ENCODE peak calls at places on chromosomes 16 and 17, in five cellular contexts. F is endothelial cell, G is Calu3, B is hepatic stellate cell, D is ACHN. K is an unnamed sample.

GRCh38 chr16:75624921-75625334 is 1.8 kb upstream of the ADAT1 start:
- DNase-seq in G (no peak), B (no peak), D (peak; percentile 14), F (no peak), K (no peak)

GRCh38 chr16:7805997-7806396 is 473.4 kb downstream of the RBFOX1 start:
- DNase-seq in F (no peak), D (no peak), B (no peak), G (no peak), K (no peak)

GRCh38 chr16:85136705-85137322 is 24.5 kb upstream of the CIBAR2 start:
- DNase-seq in B (peak; percentile 60), D (peak; percentile 18), F (no peak), G (no peak), K (no peak)

GRCh38 chr16:11452746-11453344 is 107.6 kb downstream of the RMI2 start:
- DNase-seq in G (no peak), F (no peak), B (no peak), D (no peak), K (no peak)

GRCh38 chr17:31538080-31538762 is 146.7 kb downstream of the RAB11FIP4 start:
- DNase-seq in F (no peak), D (no peak), G (no peak), B (no peak), K (no peak)

GRCh38 chr16:20353379-20353778 is 864 bp upstream of the UMOD start:
- DNase-seq in D (no peak), F (no peak), G (no peak), B (no peak), K (no peak)

GRCh38 chr16:31215287-31216115 is 1.4 kb downstream of the PYDC1 start:
- DNase-seq in G (peak; percentile 66), B (peak; percentile 93), D (peak; percentile 71), F (peak; percentile 64), K (peak; percentile 81)

GRCh38 chr16:58128721-58129096 is 472 bp downstream of the CFAP20 start:
- DNase-seq in G (peak; percentile 28), F (peak; percentile 34), D (peak; percentile 21), B (no peak), K (no peak)

GRCh38 chr16:89395150-89396142 is 94.9 kb downstream of the ANKRD11 start:
- DNase-seq in G (peak; percentile 77), D (peak; percentile 100), F (no peak), B (peak; percentile 99), K (no peak)

GRCh38 chr16:50460538-50461399 is 87.4 kb upstream of the NKD1 start:
- DNase-seq in F (no peak), B (no peak), G (no peak), D (no peak), K (no peak)

GRCh38 chr16:3161235-3162018 is 26.6 kb upstream of the OR1F1 start:
- DNase-seq in B (no peak), G (no peak), D (no peak), F (no peak), K (no peak)

GRCh38 chr17:65013613-65014391 is 42.7 kb downstream of the GNA13 start:
- DNase-seq in G (no peak), D (peak; percentile 70), F (no peak), B (peak; percentile 56), K (no peak)

GRCh38 chr17:77681820-77682219 is 276.7 kb upstream of the TNRC6C start:
- DNase-seq in G (no peak), F (no peak), D (no peak), B (no peak), K (no peak)

GRCh38 chr17:54220829-54221228 is 398.1 kb downstream of the KIF2B start:
- DNase-seq in B (no peak), G (no peak), F (no peak), D (no peak), K (no peak)

GRCh38 chr16:85430523-85431381 is 182.4 kb upstream of the GSE1 start:
- DNase-seq in F (no peak), G (no peak), B (no peak), D (no peak), K (no peak)